ENCODE peak calls at places on chromosomes 12 and 14, in ten cellular contexts. Y is transverse colon; B is neuronal stem cell; H is left ventricle myocardium inferior; D is heart right ventricle; A is IMR-90; O is neural progenitor cell; X is naive thymus-derived CD4-positive, alpha-beta T cell; R is heart left ventricle; P is esophagus squamous epithelium. N is an unnamed sample.
A peak's percentile ranks its signal among the peaks of the same experiment; 100 is the strongest.

GRCh38 chr14:73712540-73713141 is 1.5 kb downstream of the PNMA1 start:
- DNase-seq in Y (no peak), B (peak; percentile 21), H (no peak), D (no peak), A (peak; percentile 27), O (peak; percentile 67), X (no peak), R (peak; percentile 22), P (no peak), N (no peak)

GRCh38 chr12:111444706-111445310 is 39.1 kb downstream of the SH2B3 start:
- DNase-seq in Y (peak; percentile 80), B (no peak), H (peak; percentile 69), D (peak; percentile 80), A (no peak), O (peak; percentile 36), X (peak; percentile 83), R (peak; percentile 74), P (peak; percentile 39), N (no peak)

GRCh38 chr12:51972849-51973273 is 21.4 kb downstream of the ACVR1B start:
- DNase-seq in Y (peak; percentile 45), B (no peak), H (peak; percentile 46), D (no peak), A (peak; percentile 73), O (no peak), X (peak; percentile 38), R (no peak), P (no peak), N (peak; percentile 92)

GRCh38 chr14:49598182-49598478 is 610 bp upstream of the LRR1 start:
- DNase-seq in Y (peak; percentile 42), B (no peak), H (no peak), D (no peak), A (no peak), O (no peak), X (no peak), R (peak; percentile 29), P (no peak), N (no peak)

GRCh38 chr12:63963863-63964262 is 119.4 kb downstream of the SRGAP1 start:
- DNase-seq in Y (no peak), B (no peak), H (no peak), D (no peak), A (no peak), O (no peak), X (no peak), R (no peak), P (no peak), N (no peak)

GRCh38 chr12:34396861-34397590 is 374.7 kb downstream of the ALG10 start:
- DNase-seq in Y (peak; percentile 2), B (no peak), H (peak; percentile 5), D (peak; percentile 1), A (no peak), O (no peak), X (no peak), R (peak; percentile 12), P (no peak), N (no peak)

GRCh38 chr12:93776581-93777018 is 99.4 kb downstream of the CRADD start:
- DNase-seq in Y (no peak), B (no peak), H (no peak), D (no peak), A (peak; percentile 93), O (no peak), X (no peak), R (no peak), P (no peak), N (peak; percentile 95)

GRCh38 chr14:61516125-61516740 is 179.1 kb upstream of the HIF1A start:
- DNase-seq in Y (no peak), B (no peak), H (no peak), D (no peak), A (no peak), O (no peak), X (no peak), R (no peak), P (no peak), N (peak; percentile 60)

GRCh38 chr12:92028039-92028709 is 117.5 kb downstream of the BTG1 start:
- DNase-seq in Y (no peak), B (no peak), H (no peak), D (no peak), A (no peak), O (no peak), X (no peak), R (no peak), P (no peak), N (peak; percentile 64)

GRCh38 chr12:67813509-67813908 is 165.0 kb downstream of the DYRK2 start:
- DNase-seq in Y (no peak), B (no peak), H (no peak), D (no peak), A (peak; percentile 81), O (no peak), X (no peak), R (no peak), P (no peak), N (no peak)

GRCh38 chr12:104669851-104670337 is 213.1 kb downstream of the CHST11 start:
- DNase-seq in Y (peak; percentile 57), B (no peak), H (peak; percentile 59), D (peak; percentile 56), A (peak; percentile 35), O (no peak), X (no peak), R (no peak), P (no peak), N (peak; percentile 57)

DNA sequence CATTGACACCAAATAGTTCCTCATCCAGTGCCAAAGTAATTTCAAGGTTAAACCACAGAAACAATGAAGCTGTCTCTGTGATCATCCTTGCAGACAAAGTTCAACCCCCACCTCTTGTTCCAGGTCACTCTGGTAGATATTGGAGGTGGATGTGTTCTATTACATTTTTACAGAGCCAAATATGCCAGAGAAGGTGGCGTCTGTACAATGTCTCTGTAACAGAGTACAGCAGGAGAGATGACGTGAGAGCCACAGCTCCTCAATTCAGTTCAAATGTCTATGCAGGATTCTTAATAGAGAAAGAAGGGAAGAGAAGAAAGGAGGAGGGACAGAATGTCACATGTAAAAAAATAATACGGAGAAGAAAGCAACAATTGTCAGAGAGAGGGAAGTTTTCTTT is 268.3 kb upstream of the OR4E1 start:
- DNase-seq in Y (no peak), B (no peak), H (no peak), D (no peak), A (no peak), O (no peak), X (no peak), R (no peak), P (no peak), N (no peak)
- H3K27me3 ChIP-seq in Y (no peaks in the 10 kb centered on the region), B (no peaks in the 10 kb centered on the region), H (no peaks in the 10 kb centered on the region), D (no peaks in the 10 kb centered on the region), A (no peaks in the 10 kb centered on the region), O (peaks cover 12% of the 10 kb centered on the region), X (no peaks in the 10 kb centered on the region), R (no peaks in the 10 kb centered on the region), P (no peaks in the 10 kb centered on the region), N (no peaks in the 10 kb centered on the region)

GRCh38 chr14:103519043-103519836 is 3.4 kb downstream of the CKB start:
- DNase-seq in Y (no peak), B (no peak), H (peak; percentile 19), D (no peak), A (no peak), O (no peak), X (no peak), R (no peak), P (no peak), N (no peak)

GRCh38 chr14:103520657-103521437 is 1.8 kb downstream of the CKB start:
- DNase-seq in Y (peak; percentile 89), B (peak; percentile 80), H (peak; percentile 85), D (peak; percentile 81), A (peak; percentile 40), O (peak; percentile 94), X (peak; percentile 56), R (peak; percentile 81), P (no peak), N (no peak)

GRCh38 chr14:103519837-103520212 is 2.8 kb downstream of the CKB start:
- DNase-seq in Y (no peak), B (no peak), H (peak; percentile 40), D (no peak), A (no peak), O (no peak), X (no peak), R (no peak), P (no peak), N (no peak)

GRCh38 chr14:103521438-103521961 is 1.1 kb downstream of the CKB start:
- DNase-seq in Y (no peak), B (no peak), H (peak; percentile 63), D (no peak), A (no peak), O (peak; percentile 70), X (no peak), R (peak; percentile 71), P (no peak), N (no peak)

DNA sequence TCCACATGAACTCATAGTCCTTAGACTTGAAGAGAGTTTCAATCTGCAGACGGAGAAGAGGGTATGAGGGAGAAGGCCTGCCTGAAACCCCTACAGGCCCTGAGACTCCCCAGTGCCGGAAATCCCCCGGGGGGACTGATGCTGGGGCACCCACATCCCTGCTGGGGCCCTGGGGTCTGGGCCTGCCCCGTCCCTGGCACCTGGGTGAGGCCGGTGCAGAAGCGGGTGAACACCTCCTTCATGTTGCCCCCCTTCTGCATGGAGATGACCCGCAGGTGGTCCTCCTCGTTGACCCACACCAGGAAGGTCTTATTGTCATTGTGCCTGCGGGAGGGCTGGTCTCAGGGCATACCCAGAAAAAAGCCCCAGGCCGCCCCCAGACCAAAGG is 2.4 kb downstream of the CKB start:
- DNase-seq in Y (no peak), B (no peak), H (no peak), D (no peak), A (no peak), O (no peak), X (no peak), R (no peak), P (no peak), N (no peak)
- H3K4me1 ChIP-seq in Y (peaks cover 58% of the 10 kb centered on the region), B (peaks cover 59% of the 10 kb centered on the region), H (peaks cover 91% of the 10 kb centered on the region), D (peaks cover 49% of the 10 kb centered on the region), A (peaks cover 18% of the 10 kb centered on the region), O (peaks cover 48% of the 10 kb centered on the region), X (peaks cover 7% of the 10 kb centered on the region), R (peaks cover 40% of the 10 kb centered on the region), P (peaks cover 52% of the 10 kb centered on the region), N (peaks cover 34% of the 10 kb centered on the region)

DNA sequence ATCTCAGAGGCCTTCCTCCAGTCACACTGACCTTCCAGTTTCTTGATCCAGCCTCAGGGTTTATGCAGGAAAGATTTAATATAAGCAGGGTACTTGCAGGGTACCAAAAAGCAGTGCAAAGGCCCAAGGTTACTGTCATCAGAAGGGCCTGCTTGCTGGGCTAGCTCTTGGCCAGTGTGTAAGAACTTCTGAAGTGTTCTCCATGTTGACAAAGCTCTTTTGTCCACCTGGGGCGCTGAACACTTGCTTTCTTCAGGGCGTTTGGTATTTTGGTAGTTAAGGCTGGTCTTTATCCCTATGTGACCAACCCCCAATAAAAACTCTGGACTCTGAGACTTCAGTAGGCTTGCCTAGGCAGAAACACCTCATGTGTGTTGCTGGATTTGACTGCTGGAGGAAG is 69.7 kb downstream of the ZC3H14 start:
- DNase-seq in Y (no peak), B (no peak), H (no peak), D (no peak), A (no peak), O (no peak), X (no peak), R (no peak), P (no peak), N (no peak)
- H3K27me3 ChIP-seq in Y (no peaks in the 10 kb centered on the region), B (no peaks in the 10 kb centered on the region), H (no peaks in the 10 kb centered on the region), D (no peaks in the 10 kb centered on the region), A (no peaks in the 10 kb centered on the region), O (no peaks in the 10 kb centered on the region), X (no peaks in the 10 kb centered on the region), R (no peaks in the 10 kb centered on the region), P (no peaks in the 10 kb centered on the region), N (no peaks in the 10 kb centered on the region)

DNA sequence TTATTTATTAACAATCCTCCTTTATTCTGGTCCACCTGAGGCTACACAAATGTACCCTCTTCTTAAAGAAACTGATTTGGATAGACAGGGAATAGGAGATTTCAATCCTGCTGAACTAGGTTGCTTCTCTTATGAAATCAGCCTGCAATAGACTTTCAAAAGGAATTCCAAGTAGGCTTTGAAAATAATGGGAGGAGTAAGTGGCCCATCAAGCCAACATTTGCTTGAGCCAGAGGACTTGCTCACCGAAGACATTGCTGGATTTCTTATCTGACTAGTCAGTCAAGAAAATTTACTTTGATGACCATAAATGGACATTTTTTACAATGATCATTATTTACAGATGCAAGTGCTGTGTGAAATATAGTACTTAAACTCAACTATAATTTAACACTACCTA is 82.8 kb upstream of the RASSF8 start:
- DNase-seq in Y (no peak), B (no peak), H (no peak), D (no peak), A (no peak), O (no peak), X (no peak), R (no peak), P (no peak), N (no peak)
- H3K4me1 ChIP-seq in Y (no peaks in the 10 kb centered on the region), B (no peaks in the 10 kb centered on the region), H (no peaks in the 10 kb centered on the region), D (no peaks in the 10 kb centered on the region), A (no peaks in the 10 kb centered on the region), O (no peaks in the 10 kb centered on the region), X (no peaks in the 10 kb centered on the region), R (no peaks in the 10 kb centered on the region), P (no peaks in the 10 kb centered on the region), N (no peaks in the 10 kb centered on the region)